ENCODE peak calls at places on chromosomes 5 and 9, in five cellular contexts. Q is GM12878, M is HepG2, I is H1, J is K562. G is an unnamed sample.
A peak's percentile ranks its signal among the peaks of the same experiment; 100 is the strongest.

GRCh38 chr5:56464935-56465756 is 232.0 kb upstream of the ANKRD55 start:
- DNase-seq in Q (no peak), M (peak; percentile 92), I (no peak), J (no peak), G (no peak)

GRCh38 chr5:60797482-60798153 is 46.5 kb downstream of the ELOVL7 start:
- DNase-seq in Q (no peak), M (no peak), I (no peak), J (no peak), G (no peak)

GRCh38 chr5:439636-440035 is 3.3 kb upstream of the EXOC3 start:
- DNase-seq in Q (no peak), M (no peak), I (no peak), J (no peak), G (no peak)

GRCh38 chr5:33319151-33319550 is 121.6 kb upstream of the TARS1 start:
- DNase-seq in Q (no peak), M (no peak), I (no peak), J (no peak), G (no peak)

GRCh38 chr9:134554750-134555655 is 86.6 kb upstream of the COL5A1 start:
- DNase-seq in Q (no peak), M (no peak), I (no peak), J (no peak), G (no peak)

GRCh38 chr5:85841653-85842052 is 776.1 kb upstream of the COX7C start:
- DNase-seq in Q (no peak), M (no peak), I (no peak), J (peak; percentile 4), G (no peak)

GRCh38 chr9:18658764-18659705 is 185.1 kb downstream of the ADAMTSL1 start:
- DNase-seq in Q (no peak), M (no peak), I (no peak), J (no peak), G (no peak)

GRCh38 chr9:621199-621860 is 220.2 kb upstream of the DMRT1 start:
- DNase-seq in Q (no peak), M (no peak), I (no peak), J (no peak), G (no peak)

GRCh38 chr9:81893929-81894328 is 34.3 kb upstream of the SPATA31D4 start:
- DNase-seq in Q (no peak), M (no peak), I (no peak), J (no peak), G (no peak)

GRCh38 chr9:116096046-116096445 is 57.5 kb upstream of the PAPPA start:
- DNase-seq in Q (no peak), M (no peak), I (no peak), J (no peak), G (no peak)

GRCh38 chr5:44652674-44653073 is 156.1 kb upstream of the MRPS30 start:
- DNase-seq in Q (no peak), M (no peak), I (no peak), J (no peak), G (no peak)

GRCh38 chr9:8859416-8859815 is 1059.8 kb upstream of the DMAC1 start:
- DNase-seq in Q (no peak), M (no peak), I (no peak), J (no peak), G (no peak)

GRCh38 chr5:142915840-142916424 is 145.8 kb downstream of the ARHGAP26 start:
- DNase-seq in Q (peak; percentile 51), M (peak; percentile 50), I (peak; percentile 66), J (peak; percentile 20), G (no peak)

GRCh38 chr9:3968891-3969290 is 331.0 kb downstream of the GLIS3 start:
- DNase-seq in Q (no peak), M (peak; percentile 16), I (no peak), J (no peak), G (peak; percentile 83)

GRCh38 chr5:41195228-41195627 is 18.1 kb downstream of the C6 start:
- DNase-seq in Q (no peak), M (no peak), I (no peak), J (no peak), G (no peak)

GRCh38 chr5:31291323-31291854 is 97.9 kb downstream of the CDH6 start:
- DNase-seq in Q (no peak), M (no peak), I (no peak), J (no peak), G (no peak)

GRCh38 chr5:168978015-168978414 is 322.9 kb downstream of the SLIT3 start:
- DNase-seq in Q (no peak), M (no peak), I (no peak), J (no peak), G (no peak)

GRCh38 chr5:44099643-44100042 is 289.6 kb downstream of the FGF10 start:
- DNase-seq in Q (no peak), M (no peak), I (no peak), J (no peak), G (no peak)

GRCh38 chr5:41334758-41335157 is 121.4 kb upstream of the C6 start:
- DNase-seq in Q (no peak), M (no peak), I (no peak), J (no peak), G (no peak)

DNA sequence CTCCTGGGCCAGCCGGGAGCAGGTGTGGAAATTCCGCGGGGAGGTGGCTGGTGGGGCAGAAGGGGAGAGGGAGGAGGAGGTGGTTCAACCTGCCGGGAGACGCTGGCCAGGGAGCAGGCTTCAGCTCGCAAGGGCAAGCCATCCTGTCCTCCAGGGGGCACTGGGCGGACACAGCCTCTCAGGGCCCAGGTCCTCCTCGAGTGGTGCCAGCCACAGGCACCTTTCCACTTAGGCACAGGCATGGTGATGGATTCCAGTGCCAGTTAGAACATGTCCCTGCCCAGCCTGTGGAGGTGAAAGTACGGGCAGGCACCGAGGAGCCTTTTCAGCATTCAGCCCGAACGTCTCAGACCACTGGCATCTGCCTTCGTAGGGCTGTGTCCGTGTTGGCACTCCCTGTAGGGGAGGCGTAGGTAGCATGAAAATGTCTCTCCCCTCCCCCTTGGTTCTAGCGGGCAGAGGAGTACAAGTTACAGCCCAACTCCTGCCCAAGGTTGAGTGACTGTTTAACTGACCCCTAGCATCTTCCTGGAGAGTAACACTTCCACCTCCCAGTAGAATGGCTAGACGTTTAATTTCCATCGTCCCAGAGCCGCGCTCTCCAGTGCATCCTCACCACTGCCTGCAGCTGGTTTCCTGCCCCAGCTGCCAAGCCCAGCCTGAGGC is 48.9 kb downstream of the DAB2IP start:
- DNase-seq in Q (no peak), M (no peak), I (peak; percentile 77), J (no peak), G (no peak)
- TF ChIP-seq ATF3 in Q (no peak), M (no peak), I (no peak), J (no peak), G (no peak)

GRCh38 chr5:136086776-136087566 is 45.7 kb upstream of the SMAD5 start:
- DNase-seq in Q (no peak), M (no peak), I (no peak), J (no peak), G (no peak)
- H3K4me1 ChIP-seq in Q (no peaks in the 10 kb centered on the region), M (peaks cover 22% of the 10 kb centered on the region), I (no peaks in the 10 kb centered on the region), J (peaks cover 33% of the 10 kb centered on the region), G (no peaks in the 10 kb centered on the region)

GRCh38 chr5:177469750-177470525 is 3.5 kb downstream of the DBN1 start:
- DNase-seq in Q (no peak), M (no peak), I (no peak), J (no peak), G (no peak)
- TF ChIP-seq ATF3 in Q (no peak), M (no peak), I (no peak), J (no peak), G (no peak)

GRCh38 chr9:136551401-136552116 is 5.7 kb upstream of the NOTCH1 start:
- DNase-seq in Q (no peak), M (no peak), I (peak; percentile 74), J (peak; percentile 78), G (no peak)

GRCh38 chr9:136550439-136551085 is 4.7 kb upstream of the NOTCH1 start:
- DNase-seq in Q (no peak), M (no peak), I (no peak), J (no peak), G (no peak)

GRCh38 chr9:136547508-136548215 is 1.8 kb upstream of the NOTCH1 start:
- DNase-seq in Q (no peak), M (no peak), I (no peak), J (no peak), G (no peak)

GRCh38 chr9:136546697-136547481 is 1.0 kb upstream of the NOTCH1 start:
- DNase-seq in Q (no peak), M (no peak), I (peak; percentile 80), J (peak; percentile 52), G (no peak)

GRCh38 chr9:136549010-136549980 is 3.4 kb upstream of the NOTCH1 start:
- DNase-seq in Q (no peak), M (no peak), I (no peak), J (no peak), G (no peak)
- H3K4me1 ChIP-seq in Q (peaks cover 38% of the 10 kb centered on the region), M (peaks cover 31% of the 10 kb centered on the region), I (peaks cover 42% of the 10 kb centered on the region), J (peaks cover 32% of the 10 kb centered on the region), G (peaks cover 58% of the 10 kb centered on the region)

GRCh38 chr9:129609486-129610192 is 11.3 kb downstream of the C9orf50 start:
- DNase-seq in Q (no peak), M (no peak), I (peak; percentile 71), J (peak; percentile 84), G (no peak)
- TF ChIP-seq ATF3 in Q (no peak), M (no peak), I (no peak), J (no peak), G (no peak)

G was measured in HCT116.